ENCODE peak calls at places on chromosome 10, in five cellular contexts. U is substantia nigra, D is heart left ventricle, I is kidney, P is heart right ventricle. A is an unnamed sample.

GRCh38 chr10:35438718-35439117 is 102.4 kb downstream of the CCNY start:
- DNase-seq in U (no peak), D (no peak), I (no peak), P (no peak), A (no peak)

GRCh38 chr10:43689618-43689954 is 40.9 kb upstream of the ZNF32 start:
- DNase-seq in U (no peak), D (peak; percentile 84), I (peak; percentile 89), P (peak; percentile 71), A (no peak)

GRCh38 chr10:127612-128432 is 7.4 kb upstream of the ZMYND11 start:
- DNase-seq in U (no peak), D (no peak), I (no peak), P (peak; percentile 23), A (no peak)

GRCh38 chr10:113096111-113097045 is 146.3 kb downstream of the TCF7L2 start:
- DNase-seq in U (no peak), D (no peak), I (no peak), P (no peak), A (no peak)

GRCh38 chr10:62912086-62912485 is 95.9 kb upstream of the EGR2 start:
- DNase-seq in U (no peak), D (no peak), I (no peak), P (no peak), A (no peak)

GRCh38 chr10:93541402-93542357 is 24.8 kb upstream of the FFAR4 start:
- DNase-seq in U (no peak), D (peak; percentile 37), I (no peak), P (peak; percentile 33), A (no peak)

GRCh38 chr10:26543567-26544306 is 105.6 kb downstream of the APBB1IP start:
- DNase-seq in U (no peak), D (no peak), I (no peak), P (no peak), A (no peak)

GRCh38 chr10:101779544-101780186 is 3.6 kb downstream of the NPM3 start:
- DNase-seq in U (peak; percentile 56), D (peak; percentile 81), I (peak; percentile 88), P (peak; percentile 81), A (peak; percentile 85)

GRCh38 chr10:69056129-69056528 is 31.8 kb upstream of the SRGN start:
- DNase-seq in U (no peak), D (peak; percentile 56), I (peak; percentile 64), P (no peak), A (no peak)

GRCh38 chr10:129754211-129755050 is 209.6 kb downstream of the EBF3 start:
- DNase-seq in U (no peak), D (no peak), I (no peak), P (no peak), A (no peak)

GRCh38 chr10:93315261-93315660 is 166.9 kb downstream of the MYOF start:
- DNase-seq in U (no peak), D (no peak), I (no peak), P (no peak), A (no peak)

GRCh38 chr10:124728071-124728829 is 15.9 kb downstream of the FAM53B start:
- DNase-seq in U (no peak), D (peak; percentile 70), I (peak; percentile 53), P (no peak), A (no peak)
- H3K27ac ChIP-seq in U (peak overlapping the region; percentile 92), D (peak overlapping the region; percentile 86), I (peak overlapping the region; percentile 71), P (peak overlapping the region; percentile 84), A (peak overlapping the region; percentile 95)

DNA sequence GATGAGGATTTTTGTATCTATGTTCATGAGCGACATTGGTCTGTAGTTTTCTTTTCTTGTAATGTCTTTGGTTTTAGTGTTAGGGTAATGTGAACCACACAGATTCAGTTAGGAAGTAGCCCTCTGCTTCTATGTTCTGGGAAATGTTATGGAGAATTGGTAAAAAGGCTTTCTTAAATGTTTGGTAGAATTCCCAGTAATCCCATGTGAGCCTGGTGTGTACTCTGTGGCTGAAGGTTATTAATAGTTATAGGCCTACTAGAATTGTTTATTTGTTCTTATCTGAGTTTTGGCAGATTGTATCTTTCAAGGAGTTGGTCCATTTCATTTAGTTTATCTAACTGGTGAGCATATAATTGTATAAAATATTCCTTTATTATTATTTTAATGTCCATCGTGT is 484.6 kb upstream of the GHITM start:
- DNase-seq in U (no peak), D (no peak), I (no peak), P (no peak), A (no peak)
- H3K27ac ChIP-seq in U (no peak overlapping the region), D (no peak overlapping the region), I (no peak overlapping the region), P (no peak overlapping the region), A (no peak overlapping the region)

GRCh38 chr10:5544216-5544805 is 19.6 kb downstream of the CALML3 start:
- DNase-seq in U (no peak), D (no peak), I (no peak), P (no peak), A (no peak)

GRCh38 chr10:5546891-5547683 is 22.3 kb downstream of the CALML3 start:
- DNase-seq in U (no peak), D (no peak), I (no peak), P (no peak), A (no peak)

GRCh38 chr10:5545011-5545410 is 20.2 kb downstream of the CALML3 start:
- DNase-seq in U (no peak), D (no peak), I (no peak), P (no peak), A (peak; percentile 16)

GRCh38 chr10:5545778-5546710 is 21.3 kb downstream of the CALML3 start:
- DNase-seq in U (no peak), D (no peak), I (peak; percentile 88), P (peak; percentile 37), A (peak; percentile 33)

DNA sequence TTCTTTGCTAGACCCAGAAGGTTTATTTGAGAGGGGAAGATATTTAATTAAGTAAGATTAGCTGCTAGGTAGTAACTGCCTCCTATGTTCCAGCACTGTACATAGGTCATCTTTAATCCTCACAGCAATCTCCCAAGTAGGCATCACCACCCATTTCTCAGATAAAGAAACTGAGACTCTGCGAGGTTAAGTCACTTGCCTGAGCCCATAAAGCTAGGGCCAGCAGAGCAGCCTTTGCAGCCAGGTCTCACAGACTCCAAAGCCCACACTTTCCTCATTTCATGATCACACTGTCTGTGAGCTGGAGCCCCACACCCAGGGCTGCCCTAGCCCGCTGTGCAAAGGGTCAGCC is 20.6 kb downstream of the CALML3 start:
- DNase-seq in U (no peak), D (no peak), I (no peak), P (no peak), A (no peak)
- H3K27ac ChIP-seq in U (no peak overlapping the region), D (peak overlapping the region; percentile 32), I (no peak overlapping the region), P (peak overlapping the region; percentile 65), A (no peak overlapping the region)

GRCh38 chr10:80532571-80532970 is 5.1 kb upstream of the SH2D4B start:
- DNase-seq in U (no peak), D (no peak), I (no peak), P (no peak), A (no peak)
- H3K27ac ChIP-seq in U (no peak overlapping the region), D (no peak overlapping the region), I (no peak overlapping the region), P (no peak overlapping the region), A (peak overlapping the region; percentile 57)

GRCh38 chr10:103691723-103692380 is 163.5 kb downstream of the SH3PXD2A start:
- DNase-seq in U (no peak), D (no peak), I (no peak), P (no peak), A (no peak)

GRCh38 chr10:103693070-103693811 is 162.1 kb downstream of the SH3PXD2A start:
- DNase-seq in U (no peak), D (no peak), I (no peak), P (no peak), A (peak; percentile 50)

GRCh38 chr10:103693812-103694205 is 161.6 kb downstream of the SH3PXD2A start:
- DNase-seq in U (no peak), D (no peak), I (no peak), P (no peak), A (no peak)

GRCh38 chr10:103691267-103691666 is 164.1 kb downstream of the SH3PXD2A start:
- DNase-seq in U (no peak), D (no peak), I (no peak), P (no peak), A (no peak)

DNA sequence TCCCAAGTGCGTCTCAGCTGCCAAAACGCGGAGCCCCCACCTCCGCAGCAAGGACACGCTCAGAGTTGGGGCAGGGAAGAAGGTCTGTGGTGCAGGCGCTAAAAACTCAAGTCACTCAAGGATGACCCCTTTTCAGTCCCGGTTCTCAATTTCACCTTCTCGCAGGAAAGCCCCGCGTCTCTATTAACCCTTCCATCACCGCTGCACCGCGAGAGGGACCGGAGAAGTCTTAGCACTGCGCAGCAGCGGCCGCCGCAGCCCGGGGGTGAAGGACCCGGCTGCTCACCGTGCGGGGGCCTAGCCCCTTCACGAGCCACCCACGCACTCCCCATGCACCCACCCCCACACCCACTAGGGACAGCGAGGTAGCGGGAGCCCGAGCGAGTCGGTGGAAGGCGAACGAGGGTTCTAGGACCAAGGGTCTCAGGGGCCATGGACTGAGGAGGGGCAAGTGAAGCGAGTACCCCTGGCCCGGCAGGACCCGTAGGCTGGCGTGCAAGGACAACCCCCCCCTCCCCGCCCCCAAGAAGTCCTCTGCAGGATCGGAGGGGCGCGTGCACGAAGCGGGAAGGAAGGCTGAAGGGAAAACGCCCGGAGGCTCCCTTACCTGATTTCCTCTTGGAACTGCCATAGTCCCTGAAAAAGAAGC is 162.8 kb downstream of the SH3PXD2A start:
- DNase-seq in U (no peak), D (no peak), I (no peak), P (no peak), A (no peak)
- H3K27ac ChIP-seq in U (peak overlapping the region; percentile 87), D (no peak overlapping the region), I (no peak overlapping the region), P (no peak overlapping the region), A (peak overlapping the region; percentile 91)

GRCh38 chr10:8532647-8533046 is 478.2 kb downstream of the GATA3 start:
- DNase-seq in U (no peak), D (no peak), I (no peak), P (no peak), A (no peak)
- H3K27ac ChIP-seq in U (no peak overlapping the region), D (no peak overlapping the region), I (no peak overlapping the region), P (no peak overlapping the region), A (no peak overlapping the region)

GRCh38 chr10:108911814-108912541 is 1011.3 kb downstream of the XPNPEP1 start:
- DNase-seq in U (no peak), D (peak; percentile 40), I (peak; percentile 82), P (peak; percentile 27), A (peak; percentile 16)
- H3K27ac ChIP-seq in U (no peak overlapping the region), D (no peak overlapping the region), I (no peak overlapping the region), P (no peak overlapping the region), A (no peak overlapping the region)

GRCh38 chr10:99430116-99430450 is 341 bp downstream of the GOT1 start:
- DNase-seq in U (no peak), D (no peak), I (no peak), P (no peak), A (no peak)

GRCh38 chr10:99431190-99431549 is 746 bp upstream of the GOT1 start:
- DNase-seq in U (peak; percentile 21), D (peak; percentile 90), I (peak; percentile 89), P (peak; percentile 88), A (peak; percentile 46)

GRCh38 chr10:99427566-99428150 is 2.8 kb downstream of the GOT1 start:
- DNase-seq in U (no peak), D (no peak), I (no peak), P (no peak), A (no peak)

GRCh38 chr10:99430451-99431189 is at the start of gene GOT1:
- DNase-seq in U (peak; percentile 92), D (peak; percentile 98), I (peak; percentile 98), P (peak; percentile 98), A (peak; percentile 97)

DNA sequence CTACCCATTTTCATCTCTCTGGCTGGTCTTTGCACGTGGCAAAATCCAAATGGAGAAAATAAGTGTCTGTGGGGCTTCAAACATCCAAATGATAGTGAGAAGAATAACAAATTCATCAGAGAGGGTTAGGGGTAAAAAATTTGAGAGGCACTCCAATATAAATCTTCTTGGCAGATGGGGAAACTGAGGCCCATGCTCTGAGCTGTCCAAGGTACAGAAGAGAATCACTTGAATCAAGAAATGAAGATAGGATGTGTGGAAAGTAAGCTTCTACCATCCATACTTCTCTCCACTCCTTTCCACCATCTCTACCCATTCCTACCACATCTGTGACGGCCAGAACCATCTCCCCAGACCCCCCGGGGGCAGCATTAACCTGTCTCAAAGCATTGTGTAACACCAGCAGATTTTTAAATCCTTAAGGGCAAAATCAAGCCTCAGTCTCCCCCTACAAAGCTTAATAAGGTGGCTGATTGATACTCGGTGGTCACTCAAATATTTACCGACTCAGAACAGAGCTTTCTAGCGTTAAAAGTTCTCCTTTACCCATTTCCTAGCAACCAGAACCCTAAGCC is 816 bp downstream of the GOT1 start:
- DNase-seq in U (no peak), D (no peak), I (no peak), P (no peak), A (no peak)
- H3K27ac ChIP-seq in U (peak overlapping the region; percentile 74), D (peak overlapping the region; percentile 85), I (peak overlapping the region; percentile 94), P (peak overlapping the region; percentile 90), A (peak overlapping the region; percentile 90)